ENCODE peak calls at places on chromosomes 11 and 22, in four cellular contexts. S is GM12878, U is K562, I is HepG2. R is an unnamed sample.

GRCh38 chr11:2574043-2574552 is 125.7 kb downstream of the KCNQ1OT1 start:
- DNase-seq in S (no peak), U (no peak), I (no peak), R (no peak)

GRCh38 chr11:92703431-92703830 is 266.0 kb upstream of the MTNR1B start:
- DNase-seq in U (no peak), S (no peak), I (no peak), R (no peak)

GRCh38 chr22:19483481-19484244 is 3.9 kb downstream of the CDC45 start:
- DNase-seq in S (no peak), I (no peak), U (no peak), R (no peak)

GRCh38 chr11:9656864-9657263 is 7.0 kb upstream of the SWAP70 start:
- DNase-seq in I (no peak), S (no peak), U (no peak), R (no peak)

GRCh38 chr11:117334896-117335295 is 7.2 kb downstream of the CEP164 start:
- DNase-seq in I (no peak), U (no peak), S (no peak), R (no peak)

GRCh38 chr11:67285541-67286498 is 3.3 kb upstream of the ANKRD13D start:
- DNase-seq in I (no peak), U (no peak), S (no peak), R (no peak)

GRCh38 chr11:32435511-32435946 is at the start of gene WT1:
- DNase-seq in S (no peak), U (peak; percentile 90), I (no peak), R (no peak)

GRCh38 chr11:363948-364761 is 5.1 kb upstream of the B4GALNT4 start:
- DNase-seq in U (no peak), S (no peak), I (peak; percentile 62), R (peak; percentile 55)

GRCh38 chr11:35812850-35813249 is 131.0 kb upstream of the LDLRAD3 start:
- DNase-seq in I (no peak), U (no peak), S (no peak), R (no peak)

GRCh38 chr11:35927730-35928129 is 16.1 kb upstream of the LDLRAD3 start:
- DNase-seq in S (no peak), I (peak; percentile 41), U (no peak), R (no peak)

GRCh38 chr11:61162092-61162935 is 1.1 kb upstream of the VPS37C start:
- DNase-seq in I (peak; percentile 69), U (peak; percentile 72), S (no peak), R (peak; percentile 82)

GRCh38 chr22:49112661-49113626 is 714.7 kb downstream of the BRD1 start:
- DNase-seq in S (no peak), I (no peak), U (no peak), R (no peak)

GRCh38 chr11:30573951-30574350 is 12.2 kb downstream of the MPPED2 start:
- DNase-seq in I (no peak), U (no peak), S (no peak), R (no peak)

GRCh38 chr11:6197466-6198200 is 1.4 kb upstream of the OR52W1 start:
- DNase-seq in S (no peak), U (no peak), I (no peak), R (no peak)

GRCh38 chr22:23534201-23534850 is 45.8 kb downstream of the IGLL1 start:
- DNase-seq in U (no peak), S (no peak), I (no peak), R (no peak)

GRCh38 chr11:66815646-66816045 is 27.6 kb upstream of the RCE1 start:
- DNase-seq in I (no peak), S (no peak), U (no peak), R (no peak)

GRCh38 chr11:67062526-67063373 is 6.1 kb downstream of the RHOD start:
- DNase-seq in U (no peak), I (no peak), S (no peak), R (peak; percentile 49)

GRCh38 chr11:114168691-114169090 is 109.2 kb downstream of the ZBTB16 start:
- DNase-seq in S (no peak), U (no peak), I (no peak), R (no peak)

GRCh38 chr22:48890693-48891554 is 936.7 kb downstream of the BRD1 start:
- DNase-seq in I (no peak), U (no peak), S (no peak), R (no peak)

GRCh38 chr11:8593935-8594909 is at the start of gene STK33:
- DNase-seq in U (no peak), S (no peak), I (peak; percentile 43), R (peak; percentile 34)

GRCh38 chr11:1060885-1061616 is 13.6 kb upstream of the MUC2 start:
- DNase-seq in U (no peak), S (no peak), I (no peak), R (peak; percentile 74)

GRCh38 chr11:114928260-114928870 is 250.0 kb downstream of the NXPE2 start:
- DNase-seq in I (no peak), U (no peak), S (no peak), R (no peak)

GRCh38 chr11:118152552-118153471 is at the start of gene SCN4B:
- DNase-seq in U (peak; percentile 48), I (no peak), S (no peak), R (no peak)

GRCh38 chr11:112612283-112612849 is 348.9 kb upstream of the NCAM1 start:
- DNase-seq in S (no peak), I (no peak), U (no peak), R (peak; percentile 6)

GRCh38 chr11:36373040-36374010 is 77.2 kb downstream of the PRR5L start:
- DNase-seq in S (no peak), U (no peak), I (no peak), R (no peak)

GRCh38 chr11:10351768-10352641 is 47.1 kb downstream of the ADM start:
- DNase-seq in S (no peak), U (no peak), I (peak; percentile 89), R (no peak)

GRCh38 chr11:41010361-41011050 is 448.9 kb downstream of the LRRC4C start:
- DNase-seq in I (no peak), U (no peak), S (no peak), R (no peak)

GRCh38 chr22:32411829-32412592 is at the start of gene RTCB:
- DNase-seq in S (peak; percentile 80), I (peak; percentile 83), U (peak; percentile 91), R (peak; percentile 88)
- H3K27ac ChIP-seq in S (peak within 1 kb of the TSS; percentile 85), I (peak within 1 kb of the TSS; percentile 83), U (peak within 1 kb of the TSS; percentile 72), R (peak within 1 kb of the TSS; percentile 67)

GRCh38 chr11:47928426-47928825 is 51.9 kb upstream of the PTPRJ start:
- DNase-seq in U (no peak), S (no peak), I (no peak), R (no peak)
- TF ChIP-seq SRF in U (no peak), S (no peak), I (no peak), R (no peak)

GRCh38 chr22:33090836-33091235 is 32.7 kb upstream of the SYN3 start:
- DNase-seq in U (no peak), S (no peak), I (no peak), R (no peak)
- TF ChIP-seq REST in U (no peak), S (no peak), I (no peak), R (no peak)

GRCh38 chr11:47349521-47350095 is 2.9 kb downstream of the MYBPC3 start:
- DNase-seq in U (no peak), I (no peak), S (no peak), R (no peak)

GRCh38 chr11:47350315-47350714 is 2.2 kb downstream of the MYBPC3 start:
- DNase-seq in U (no peak), I (no peak), S (no peak), R (no peak)

GRCh38 chr11:47348859-47349258 is 3.6 kb downstream of the MYBPC3 start:
- DNase-seq in I (peak; percentile 53), S (no peak), U (peak; percentile 51), R (peak; percentile 32)

GRCh38 chr11:47352556-47352955 is at the start of gene MYBPC3:
- DNase-seq in S (no peak), U (no peak), I (no peak), R (no peak)

GRCh38 chr11:47351159-47352126 is 1.1 kb downstream of the MYBPC3 start:
- DNase-seq in I (no peak), U (no peak), S (no peak), R (no peak)
- H3K27ac ChIP-seq in I (no peak overlapping the region), U (no peak overlapping the region), S (no peak overlapping the region), R (no peak overlapping the region)

GRCh38 chr11:96036863-96037262 is 113.0 kb upstream of the MTMR2 start:
- DNase-seq in U (no peak), I (no peak), S (no peak), R (no peak)
- TF ChIP-seq SRF in U (no peak), I (no peak), S (no peak), R (no peak)

GRCh38 chr11:11841121-11841604 is 609 bp upstream of the USP47 start:
- DNase-seq in U (peak; percentile 73), S (no peak), I (peak; percentile 19), R (peak; percentile 16)

GRCh38 chr11:11843642-11844041 is 1.9 kb downstream of the USP47 start:
- DNase-seq in I (no peak), U (no peak), S (no peak), R (no peak)

GRCh38 chr11:11842426-11843008 is 745 bp downstream of the USP47 start:
- DNase-seq in I (peak; percentile 75), S (peak; percentile 45), U (peak; percentile 82), R (peak; percentile 53)

GRCh38 chr11:11843233-11843632 is 1.5 kb downstream of the USP47 start:
- DNase-seq in U (peak; percentile 69), I (peak; percentile 58), S (no peak), R (no peak)

DNA sequence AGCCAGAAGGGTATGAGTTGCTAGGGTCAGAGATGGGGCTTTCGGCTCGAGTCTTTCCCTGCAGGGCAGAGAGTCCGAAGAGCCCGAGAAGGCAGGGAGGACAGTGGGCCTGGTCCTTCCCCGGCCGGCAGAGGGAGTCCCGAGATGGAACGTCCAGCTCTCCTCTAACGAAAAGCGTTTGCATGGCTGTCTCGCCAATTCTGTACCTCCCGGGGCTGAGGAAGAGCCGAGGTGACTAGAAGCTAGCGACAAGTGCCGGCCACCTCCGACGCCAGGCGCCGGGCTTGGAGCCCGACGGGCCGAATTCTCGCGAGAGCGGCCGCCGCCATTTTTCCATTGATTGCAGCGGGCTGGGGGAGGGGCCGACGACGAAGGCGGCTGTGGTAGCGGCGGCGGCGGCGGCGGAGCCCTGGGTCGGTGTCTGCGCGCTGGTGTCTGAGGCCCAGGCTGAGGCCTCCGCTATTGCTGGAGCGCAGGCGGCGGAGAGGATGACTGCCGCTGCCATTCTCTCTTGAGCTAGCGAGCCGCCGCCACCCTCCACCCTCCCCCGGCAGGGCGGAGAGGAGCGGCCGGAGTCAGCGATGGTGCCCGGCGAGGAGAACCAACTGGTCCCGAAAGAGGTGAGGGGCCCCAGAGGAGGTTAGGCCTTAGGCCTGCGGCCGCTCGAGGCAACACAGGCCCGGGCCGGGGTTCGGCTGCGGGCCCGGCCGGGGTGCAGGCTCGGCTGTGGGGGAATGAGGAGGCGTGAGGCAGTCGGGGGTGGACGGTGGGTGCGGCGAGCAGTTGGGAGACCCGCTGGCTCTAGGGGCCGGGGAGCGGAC is at the start of gene USP47:
- DNase-seq in I (peak; percentile 74), S (no peak), U (peak; percentile 92), R (peak; percentile 76)
- TF ChIP-seq REST in I (peak; percentile 22), S (peak; percentile 4), U (no peak), R (no peak)

DNA sequence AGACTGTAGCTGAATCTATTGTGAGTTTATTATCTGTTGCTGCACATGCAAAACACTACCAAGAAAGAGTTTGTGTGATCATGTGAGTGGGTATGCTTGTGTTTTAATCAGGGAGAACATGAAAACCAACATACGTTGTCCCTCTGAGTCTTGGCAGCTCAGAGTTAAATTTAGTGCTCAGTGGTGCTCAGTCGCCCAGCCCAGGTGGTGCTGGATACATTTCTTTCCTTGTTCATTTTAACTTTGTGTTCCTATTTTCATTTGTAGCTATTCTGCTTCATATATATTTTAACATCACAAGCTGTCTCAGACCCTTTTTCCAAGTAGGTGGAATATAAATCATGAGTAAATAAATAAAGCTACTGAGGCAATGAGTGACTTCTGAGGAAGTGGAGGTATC is 500.6 kb downstream of the NTM start:
- DNase-seq in I (no peak), S (no peak), U (no peak), R (no peak)
- H3K27ac ChIP-seq in I (no peak overlapping the region), S (no peak overlapping the region), U (no peak overlapping the region), R (no peak overlapping the region)

R was measured in HCT116.